ENCODE peak calls at places on chromosomes 1 and 21, in four cellular contexts. E is H1, S is HepG2, Z is GM12878. J is an unnamed sample.

GRCh38 chr1:94792473-94792875 is 27.7 kb upstream of the SLC44A3 start:
- DNase-seq in E (no peak), S (no peak), Z (peak), J (no peak)

GRCh38 chr1:2384941-2385481 is 6.3 kb downstream of the MORN1 start:
- DNase-seq in E (no peak), S (no peak), Z (no peak), J (peak)

GRCh38 chr1:208351838-208352237 is 107.7 kb upstream of the PLXNA2 start:
- DNase-seq in E (no peak), S (no peak), Z (no peak), J (peak)

GRCh38 chr1:115476616-115477015 is 138.6 kb upstream of the NGF start:
- DNase-seq in E (no peak), S (peak), Z (no peak), J (no peak)

GRCh38 chr1:95118019-95118499 is 904 bp downstream of the TLCD4 start:
- DNase-seq in E (no peak), S (no peak), Z (no peak), J (no peak)

GRCh38 chr1:205580923-205581180 is 51.0 kb downstream of the ELK4 start:
- DNase-seq in E (no peak), S (no peak), Z (no peak), J (no peak)

GRCh38 chr1:47569681-47570470 is 132.0 kb downstream of the FOXD2 start:
- DNase-seq in E (no peak), S (peak), Z (no peak), J (no peak)

GRCh38 chr1:203172184-203173115 is 3.2 kb downstream of the MYBPH start:
- DNase-seq in E (peak), S (peak), Z (no peak), J (peak)

GRCh38 chr1:45750298-45751038 is at the start of gene IPP:
- DNase-seq in E (peak), S (peak), Z (peak), J (peak)

GRCh38 chr1:167297222-167298214 is 76.8 kb downstream of the POU2F1 start:
- DNase-seq in E (no peak), S (peak), Z (no peak), J (no peak)

GRCh38 chr1:22662318-22662717 is 9.3 kb downstream of the C1QB start:
- DNase-seq in E (peak), S (no peak), Z (no peak), J (peak)

GRCh38 chr21:26834181-26834945 is 10.8 kb downstream of the ADAMTS1 start:
- DNase-seq in E (no peak), S (no peak), Z (no peak), J (no peak)

GRCh38 chr1:242525769-242526168 is 1.3 kb upstream of the PLD5 start:
- DNase-seq in E (no peak), S (no peak), Z (no peak), J (no peak)

GRCh38 chr1:242523968-242524570 is 428 bp downstream of the PLD5 start:
- DNase-seq in E (peak), S (no peak), Z (no peak), J (peak)

GRCh38 chr1:242525360-242525722 is 844 bp upstream of the PLD5 start:
- DNase-seq in E (no peak), S (no peak), Z (no peak), J (peak)

GRCh38 chr1:242523282-242523967 is 1.1 kb downstream of the PLD5 start:
- DNase-seq in E (no peak), S (no peak), Z (no peak), J (peak)

DNA sequence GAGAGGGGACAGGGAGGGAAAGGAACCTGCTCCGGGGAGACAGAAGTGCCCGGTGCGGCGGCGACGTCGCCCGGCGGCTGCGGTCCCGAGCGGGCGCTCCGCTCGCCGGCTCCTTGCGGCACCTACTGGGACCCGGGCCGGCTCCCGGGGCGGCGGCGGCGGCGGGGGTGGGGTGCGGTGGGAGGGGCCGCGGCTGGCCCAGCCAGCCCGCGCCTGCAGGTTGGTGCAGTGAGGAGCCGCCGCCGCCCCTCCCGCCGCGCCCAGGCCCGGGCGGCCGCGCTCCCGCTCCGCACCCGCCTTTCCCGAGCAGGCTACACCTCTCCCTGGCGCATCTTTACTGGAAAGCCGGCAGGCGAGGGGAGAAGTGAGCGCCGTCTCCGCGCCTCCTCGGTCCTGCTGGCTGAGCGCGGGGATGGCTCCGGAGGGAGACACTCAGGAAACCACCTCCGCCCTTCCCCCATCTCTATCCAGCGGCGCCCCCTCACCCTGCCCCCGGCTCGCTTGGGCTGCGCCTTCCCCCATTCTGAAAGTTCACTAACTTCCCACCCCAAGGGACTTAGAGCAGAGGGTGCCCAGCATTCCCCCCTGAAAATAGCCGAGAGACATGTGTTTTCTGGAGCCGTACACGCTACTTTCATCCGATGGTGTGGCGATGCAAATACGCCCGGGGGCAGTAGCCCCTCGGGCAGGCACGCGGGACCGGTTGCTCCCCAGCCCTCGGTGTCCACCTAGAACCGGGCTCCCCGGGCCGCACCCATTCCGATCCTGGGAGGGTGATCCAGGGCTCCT is at the start of gene PLD5:
- DNase-seq in E (peak), S (no peak), Z (no peak), J (no peak)
- TF ChIP-seq TCF12 in E (no peak), S (no peak), Z (no peak), J (no peak)

DNA sequence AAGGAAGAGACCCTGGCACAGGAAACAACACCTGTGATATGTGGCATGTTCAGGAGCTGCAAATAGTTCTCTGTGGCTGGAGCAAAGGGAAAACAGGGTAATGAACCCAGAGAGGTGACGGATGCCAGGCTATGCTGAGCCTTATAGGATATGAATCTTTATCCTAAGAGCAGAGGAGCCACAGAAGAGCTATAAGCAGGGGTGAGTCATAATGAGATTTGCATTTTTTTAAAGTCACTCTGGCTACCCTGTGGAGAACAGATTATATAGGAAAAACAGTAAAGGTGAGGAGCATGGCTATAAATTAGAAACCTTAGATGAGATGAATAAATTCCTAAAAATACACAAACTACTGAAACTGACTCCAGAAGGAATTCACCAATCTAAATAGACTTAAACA is 12.8 kb upstream of the MPL start:
- DNase-seq in E (no peak), S (no peak), Z (no peak), J (no peak)
- TF ChIP-seq YY1 in E (no peak), S (no peak), Z (no peak), J (no peak)

GRCh38 chr1:234654002-234654733 is 44.2 kb upstream of the IRF2BP2 start:
- DNase-seq in E (no peak), S (no peak), Z (no peak), J (no peak)
- TF ChIP-seq CHD2 in E (no peak), S (no peak), Z (no peak), J (no peak)

DNA sequence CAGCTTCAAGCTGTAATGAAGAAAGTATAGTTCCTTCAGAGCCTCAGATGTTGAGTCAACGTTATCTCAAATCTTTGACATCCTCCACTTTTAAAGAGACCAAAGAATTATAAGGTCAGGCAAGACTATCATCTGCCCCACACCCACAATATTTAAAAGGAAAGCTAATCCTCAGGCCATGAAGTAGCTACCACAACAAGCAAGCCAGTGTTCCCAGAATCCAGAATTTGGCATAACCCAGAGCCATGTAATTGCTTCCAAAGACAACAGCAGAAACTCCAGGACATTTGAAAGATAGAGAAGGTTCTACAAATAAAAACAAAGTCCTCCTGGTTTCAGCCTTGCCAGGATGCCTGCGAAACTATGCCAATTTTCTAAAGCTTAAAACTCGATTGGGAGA is 24.8 kb downstream of the VAV3 start:
- DNase-seq in E (no peak), S (no peak), Z (no peak), J (no peak)
- TF ChIP-seq TCF12 in E (no peak), S (no peak), Z (no peak), J (no peak)

DNA sequence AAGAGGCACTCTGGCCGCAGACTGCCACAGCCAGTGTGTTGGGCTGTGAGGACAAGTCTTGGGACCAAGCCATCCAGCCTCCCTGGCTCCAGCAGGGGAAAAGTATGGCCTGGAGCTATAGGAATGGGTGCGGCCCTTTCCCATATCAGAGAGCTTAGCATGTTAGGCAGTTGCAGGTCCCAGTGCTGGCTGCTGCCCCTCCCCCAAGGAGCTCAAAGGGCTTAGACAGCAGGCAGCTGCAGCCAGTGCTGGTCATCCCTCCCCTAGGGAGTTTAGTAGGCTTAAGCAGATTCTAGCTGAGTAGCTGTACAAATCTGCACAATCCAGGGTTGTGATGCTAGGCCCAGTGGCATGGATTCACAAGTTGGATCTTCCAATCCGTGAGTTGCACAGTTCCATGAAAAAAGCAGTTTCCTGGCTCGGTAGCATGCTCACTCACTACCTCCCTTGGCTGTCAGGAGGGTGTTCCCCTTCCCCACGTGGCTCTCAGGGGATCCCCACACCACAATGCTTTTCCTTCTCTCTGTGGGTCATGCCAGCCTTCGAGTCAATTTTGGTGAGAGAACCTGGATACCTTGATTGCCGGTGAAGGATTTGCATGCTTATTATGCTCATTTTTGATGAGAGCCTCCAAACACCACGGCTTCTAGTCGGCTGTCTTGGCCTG is 1490.8 kb downstream of the BRINP3 start:
- DNase-seq in E (peak), S (no peak), Z (no peak), J (no peak)
- TF ChIP-seq YY1 in E (no peak), S (no peak), Z (no peak), J (no peak)

GRCh38 chr1:178502856-178503255 is 6.1 kb upstream of the CLEC20A start:
- DNase-seq in E (no peak), S (no peak), Z (no peak), J (no peak)

GRCh38 chr1:178500091-178500770 is 3.5 kb upstream of the CLEC20A start:
- DNase-seq in E (no peak), S (no peak), Z (no peak), J (no peak)

GRCh38 chr1:178500936-178501554 is 4.3 kb upstream of the CLEC20A start:
- DNase-seq in E (no peak), S (no peak), Z (no peak), J (no peak)

GRCh38 chr1:178502330-178502714 is 5.6 kb upstream of the CLEC20A start:
- DNase-seq in E (no peak), S (no peak), Z (no peak), J (no peak)

DNA sequence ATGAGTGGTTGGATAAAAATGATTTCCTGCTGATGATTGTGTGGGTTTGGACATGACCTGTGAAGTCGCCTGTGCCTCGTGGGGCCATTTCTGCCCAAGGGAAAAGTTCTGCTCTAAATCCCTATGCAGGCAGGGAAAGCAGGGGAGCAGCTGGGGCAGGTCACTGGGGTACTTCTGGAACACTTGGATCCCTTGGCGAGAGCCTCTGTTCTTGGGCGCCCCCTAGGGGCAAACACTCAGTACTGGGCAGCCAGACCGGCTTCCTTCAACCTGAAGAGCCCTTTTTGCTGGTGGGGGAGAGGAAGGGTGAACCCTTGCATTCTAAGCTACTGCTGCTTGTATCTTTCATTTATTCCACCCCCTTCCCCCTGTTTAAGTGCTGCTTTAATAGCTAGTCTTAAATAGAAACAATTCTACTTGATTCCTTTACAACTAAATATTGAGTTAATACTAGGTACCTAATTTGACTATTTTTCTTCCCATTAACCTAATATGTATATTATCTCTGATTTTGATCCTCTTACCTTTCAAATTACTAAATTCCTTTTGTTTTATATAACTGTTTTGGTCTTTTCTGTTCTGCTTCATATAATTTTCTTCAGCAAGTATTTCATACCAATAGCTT is 5.1 kb upstream of the CLEC20A start:
- DNase-seq in E (peak), S (peak), Z (peak), J (peak)
- TF ChIP-seq CHD2 in E (no peak), S (no peak), Z (no peak), J (no peak)

GRCh38 chr1:229230136-229230892 is 40.6 kb upstream of the RAB4A start:
- DNase-seq in E (peak), S (peak), Z (no peak), J (no peak)
- TF ChIP-seq TCF12 in E (no peak), S (no peak), Z (peak), J (no peak)

GRCh38 chr1:174222166-174222949 is 63.0 kb downstream of the RABGAP1L start:
- DNase-seq in E (no peak), S (no peak), Z (no peak), J (no peak)
- TF ChIP-seq YY1 in E (no peak), S (no peak), Z (no peak), J (no peak)

DNA sequence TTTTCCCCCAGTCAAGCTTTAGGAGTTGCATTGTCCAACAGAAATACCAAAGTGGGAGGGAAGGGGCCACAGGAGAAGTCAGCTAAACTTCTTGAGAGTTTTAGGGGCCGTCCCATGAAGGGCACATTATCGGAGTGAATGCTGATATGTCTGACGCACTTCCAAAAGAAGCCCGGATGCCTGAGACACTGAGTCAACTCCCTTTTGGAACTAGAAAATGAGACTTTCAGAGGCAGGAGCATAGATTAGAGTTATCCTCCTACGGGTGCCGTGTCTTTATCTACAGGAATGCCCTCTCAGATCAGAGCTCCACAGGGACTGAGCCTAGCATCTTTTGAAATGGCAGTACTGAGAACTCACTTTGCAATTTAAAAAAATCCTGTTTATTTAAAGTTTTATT is 13.1 kb downstream of the ACTN2 start:
- DNase-seq in E (no peak), S (no peak), Z (no peak), J (no peak)
- TF ChIP-seq CHD2 in E (no peak), S (no peak), Z (no peak), J (no peak)

J was measured in SK-N-SH.